ENCODE peak calls at places on chromosomes 5 and 9, in nine cellular contexts. X is HL-60, R is HepG2, W is Panc1, F is suprapubic skin, D is stomach, G is prostate gland, J is transverse colon, U is sigmoid colon. A is an unnamed sample.

GRCh38 chr9:2285411-2285810 is 270.3 kb downstream of the SMARCA2 start:
- DNase-seq in G (no peak), F (no peak), R (no peak), D (no peak), X (no peak), W (no peak), U (no peak), J (no peak), A (no peak)

GRCh38 chr9:91589101-91589553 is 165.5 kb upstream of the NFIL3 start:
- DNase-seq in X (no peak), J (peak; percentile 11), W (no peak), R (no peak), U (peak; percentile 74), G (peak; percentile 10), F (no peak), D (no peak), A (no peak)

GRCh38 chr9:71683598-71684235 is 84.6 kb downstream of the CEMIP2 start:
- DNase-seq in R (no peak), D (no peak), U (no peak), J (no peak), X (peak; percentile 40), W (no peak), F (no peak), G (peak; percentile 19), A (peak; percentile 1)

GRCh38 chr5:149775785-149776184 is 45.7 kb downstream of the PPARGC1B start:
- DNase-seq in D (no peak), J (no peak), U (no peak), X (no peak), W (peak; percentile 25), G (no peak), F (no peak), R (peak; percentile 25), A (no peak)

GRCh38 chr5:137565450-137565849 is 66.3 kb upstream of the SPOCK1 start:
- DNase-seq in W (no peak), U (no peak), R (no peak), J (no peak), D (no peak), G (no peak), X (no peak), F (no peak), A (no peak)

GRCh38 chr9:69905291-69905690 is 84.7 kb downstream of the CFAP95 start:
- DNase-seq in X (no peak), D (no peak), J (no peak), W (no peak), U (no peak), G (no peak), F (no peak), R (no peak), A (no peak)

GRCh38 chr9:35840901-35841900 is 12.2 kb downstream of the TMEM8B start:
- DNase-seq in R (no peak), J (no peak), G (no peak), U (peak; percentile 50), D (no peak), X (no peak), F (no peak), W (no peak), A (no peak)

GRCh38 chr5:75338408-75338807 is 1.4 kb downstream of the HMGCR start:
- DNase-seq in F (no peak), R (no peak), X (no peak), G (no peak), W (no peak), J (no peak), D (no peak), U (no peak), A (no peak)

GRCh38 chr5:139925650-139926640 is 117.2 kb downstream of the NRG2 start:
- DNase-seq in R (no peak), F (no peak), J (no peak), U (no peak), G (no peak), D (no peak), X (no peak), W (no peak), A (no peak)

GRCh38 chr9:130450344-130451003 is 5.7 kb downstream of the ASS1 start:
- DNase-seq in W (no peak), F (no peak), D (peak; percentile 79), U (no peak), R (peak; percentile 90), X (no peak), J (peak; percentile 79), G (no peak), A (no peak)

GRCh38 chr5:53095931-53096525 is 13.5 kb downstream of the MOCS2 start:
- DNase-seq in U (peak; percentile 81), J (peak; percentile 73), W (peak; percentile 73), X (peak; percentile 45), G (peak; percentile 73), R (peak; percentile 56), F (peak; percentile 80), D (peak; percentile 68), A (peak; percentile 37)

GRCh38 chr5:84403773-84404172 is 19.1 kb upstream of the EDIL3 start:
- DNase-seq in R (no peak), U (no peak), X (no peak), G (no peak), D (no peak), J (no peak), F (no peak), W (peak; percentile 45), A (no peak)

GRCh38 chr9:128911529-128912035 is 9.2 kb upstream of the PHYHD1 start:
- DNase-seq in F (no peak), G (no peak), R (peak; percentile 80), X (no peak), U (peak; percentile 83), J (no peak), W (no peak), D (no peak), A (no peak)

GRCh38 chr5:170611446-170612088 is 107.7 kb downstream of the KCNIP1 start:
- DNase-seq in G (no peak), R (no peak), X (no peak), D (no peak), W (no peak), J (no peak), U (no peak), F (no peak), A (no peak)

GRCh38 chr9:4242239-4242638 is 57.6 kb downstream of the GLIS3 start:
- DNase-seq in D (no peak), F (no peak), U (no peak), G (no peak), R (no peak), W (no peak), X (no peak), J (no peak), A (no peak)

DNA sequence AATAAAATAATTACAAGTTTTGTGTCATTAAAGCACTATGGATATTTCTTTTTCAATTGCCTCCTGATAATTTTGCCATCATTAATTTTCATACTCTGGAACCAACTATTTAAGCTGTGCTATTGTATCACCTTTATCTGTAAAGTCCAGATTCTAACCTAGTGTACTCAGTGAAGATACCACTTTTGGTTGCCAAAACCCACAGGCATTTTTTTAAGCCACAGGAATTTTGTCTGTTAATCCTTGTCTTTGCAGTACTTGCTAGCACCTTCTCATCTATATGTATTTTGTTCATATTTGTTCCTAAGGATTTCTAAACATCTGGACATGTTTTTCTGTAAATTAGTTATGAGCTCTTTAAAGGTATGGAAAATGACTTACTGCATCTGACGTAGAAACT is 481.4 kb upstream of the DAB2 start:
- DNase-seq in R (no peak), J (no peak), G (no peak), D (no peak), W (no peak), F (no peak), U (no peak), X (no peak), A (no peak)
- TF ChIP-seq POLR2AphosphoS5 in R (no peak), J (no peak), G (no peak), D (no peak), W (no peak), F (no peak), U (no peak), X (no peak), A (no peak)

GRCh38 chr9:77486968-77487367 is 161.2 kb downstream of the GNA14 start:
- DNase-seq in F (no peak), U (no peak), W (no peak), D (no peak), G (no peak), X (no peak), R (no peak), J (no peak), A (no peak)

GRCh38 chr9:77486463-77486862 is 161.7 kb downstream of the GNA14 start:
- DNase-seq in R (no peak), F (no peak), X (no peak), U (no peak), D (no peak), G (no peak), W (no peak), J (no peak), A (no peak)

DNA sequence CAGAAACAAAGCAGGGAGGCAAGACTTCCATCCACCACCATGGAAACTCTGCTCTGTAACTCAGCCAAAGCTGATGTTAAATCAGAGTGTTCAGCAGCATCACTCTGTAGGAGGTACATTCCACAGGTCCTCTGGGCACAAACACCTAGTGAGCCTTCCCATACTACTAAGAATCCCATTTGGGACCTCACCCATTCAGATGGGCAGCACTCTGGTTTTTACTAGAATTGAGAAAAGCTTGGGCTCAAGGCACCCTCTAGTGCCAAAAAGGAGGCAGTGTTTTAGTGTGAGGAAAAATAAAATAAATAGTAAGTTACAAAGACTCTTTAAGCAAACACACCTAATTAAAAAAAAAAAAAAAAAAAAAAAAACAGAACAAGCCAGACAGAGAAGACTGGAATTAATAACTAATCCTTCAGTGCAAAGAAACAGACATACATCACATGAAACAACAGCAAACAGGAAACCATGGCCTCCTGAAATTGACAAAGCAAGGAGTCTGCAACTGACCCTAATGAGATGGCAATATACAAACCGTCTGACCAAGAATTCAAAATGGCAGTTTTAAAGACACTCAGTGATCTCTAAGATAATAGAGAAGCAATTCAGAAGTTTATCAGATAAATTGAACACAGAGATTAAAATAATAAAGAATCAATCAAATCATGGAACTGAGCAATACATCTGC is 159.5 kb downstream of the GNA14 start:
- DNase-seq in X (no peak), F (no peak), J (no peak), W (no peak), U (no peak), D (no peak), R (no peak), G (no peak), A (peak; percentile 21)
- H3K27ac ChIP-seq in X (no peak overlapping the region), F (no peak overlapping the region), J (no peak overlapping the region), W (no peak overlapping the region), U (no peak overlapping the region), D (no peak overlapping the region), R (no peak overlapping the region), G (no peak overlapping the region), A (no peak overlapping the region)

DNA sequence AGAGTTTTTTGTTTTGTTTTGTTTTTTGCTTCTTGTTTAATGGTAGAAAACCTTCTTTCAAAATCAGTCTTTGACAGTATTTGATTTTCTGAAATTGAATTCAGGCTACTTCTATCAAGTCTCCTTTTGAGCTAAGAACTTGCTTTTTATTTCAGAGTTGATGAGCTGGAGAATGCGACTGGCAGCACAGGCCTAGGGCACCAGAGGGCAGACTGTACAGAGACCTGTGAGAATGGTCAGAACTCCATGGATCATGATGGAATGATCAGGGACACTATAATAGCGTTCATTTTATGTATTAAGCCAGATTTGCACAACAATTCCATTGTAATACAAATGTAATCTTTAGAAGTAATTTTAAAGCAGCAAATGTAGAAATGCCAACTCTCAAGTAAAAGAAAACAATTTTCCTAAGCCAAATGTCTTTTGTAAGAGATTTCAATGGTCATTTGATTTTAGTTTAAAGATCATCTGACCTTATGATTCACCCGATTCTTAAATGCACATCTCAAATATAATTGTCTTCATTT is 902.4 kb downstream of the NR2F1-AS1 start:
- DNase-seq in W (no peak), J (no peak), F (no peak), D (no peak), G (no peak), X (no peak), U (no peak), R (peak; percentile 4), A (peak; percentile 8)
- TF ChIP-seq POLR2AphosphoS5 in W (no peak), J (no peak), F (no peak), D (no peak), G (no peak), X (no peak), U (no peak), R (no peak), A (no peak)

GRCh38 chr9:77959803-77960202 is 71.8 kb downstream of the GNAQ start:
- DNase-seq in U (no peak), D (no peak), F (no peak), G (no peak), J (no peak), W (no peak), R (no peak), X (no peak), A (no peak)
- H3K27ac ChIP-seq in U (peak overlapping the region; percentile 62), D (no peak overlapping the region), F (no peak overlapping the region), G (no peak overlapping the region), J (no peak overlapping the region), W (no peak overlapping the region), R (no peak overlapping the region), X (no peak overlapping the region), A (peak overlapping the region; percentile 85)

A was measured in SK-N-SH.